ENCODE peak calls at places on chromosome 1, in seven cellular contexts. U is retina; Z is putamen; G is G401; F is activated T-cell treated with anti-CD3 and anti-CD28 coated beads, Interleukin-2, amount 50 U/mL, for 48 hours; Y is AG08395; H is lung microvascular endothelial cell. W is an unnamed sample.

GRCh38 chr1:5503556-5504363 is 488.5 kb downstream of the NPHP4 start:
- DNase-seq in U (no peak), Z (no peak), G (no peak), F (no peak), Y (no peak), H (no peak), W (no peak)

GRCh38 chr1:33370286-33370685 is 49.4 kb upstream of the A3GALT2 start:
- DNase-seq in U (no peak), Z (no peak), G (peak), F (no peak), Y (peak), H (no peak), W (no peak)

GRCh38 chr1:161305872-161306519 is 3.8 kb downstream of the MPZ start:
- DNase-seq in U (peak), Z (peak), G (peak), F (peak), Y (peak), H (peak), W (peak)

GRCh38 chr1:65066766-65067490 is 81.1 kb upstream of the AK4 start:
- DNase-seq in U (peak), Z (peak), G (peak), F (peak), Y (peak), H (peak), W (peak)

GRCh38 chr1:25688390-25689119 is 72.0 kb downstream of the MAN1C1 start:
- DNase-seq in U (no peak), Z (no peak), G (peak), F (no peak), Y (peak), H (no peak), W (no peak)

GRCh38 chr1:17539202-17539525 is 334 bp upstream of the ARHGEF10L start:
- DNase-seq in U (no peak), Z (no peak), G (no peak), F (no peak), Y (no peak), H (no peak), W (no peak)

GRCh38 chr1:210428696-210429095 is 100.0 kb downstream of the HHAT start:
- DNase-seq in U (no peak), Z (no peak), G (no peak), F (no peak), Y (no peak), H (no peak), W (no peak)

GRCh38 chr1:18009061-18009728 is 98.4 kb upstream of the IGSF21 start:
- DNase-seq in U (no peak), Z (no peak), G (peak), F (no peak), Y (no peak), H (no peak), W (no peak)

W was measured in GM12892.